ENCODE peak calls at places on chromosomes 6 and 20, in nine cellular contexts. V is T47D; H is activated CD4-positive, alpha-beta T cell treated with anti-CD3 and anti-CD28 coated beads, Interleukin-2, amount 50 U/mL, for 4 hours; R is SK-N-DZ; X is AG09309; Q is HAP-1; N is psoas muscle; K is substantia nigra; M is endothelial cell of umbilical vein. A is an unnamed sample.

GRCh38 chr6:106894978-106895702 is 79.4 kb downstream of the CD24 start:
- DNase-seq in V (no peak), H (no peak), R (no peak), X (no peak), Q (no peak), N (no peak), K (no peak), M (peak; percentile 13), A (no peak)

GRCh38 chr6:15378864-15379263 is 133.0 kb downstream of the JARID2 start:
- DNase-seq in V (no peak), H (no peak), R (no peak), X (no peak), Q (no peak), N (no peak), K (no peak), M (no peak), A (no peak)

GRCh38 chr6:108168026-108168463 is 2.2 kb downstream of the NR2E1 start:
- DNase-seq in V (no peak), H (no peak), R (no peak), X (no peak), Q (no peak), N (no peak), K (no peak), M (no peak), A (no peak)

GRCh38 chr6:92700411-92700810 is 718.9 kb downstream of the EPHA7 start:
- DNase-seq in V (no peak), H (no peak), R (no peak), X (no peak), Q (no peak), N (no peak), K (no peak), M (no peak), A (no peak)

GRCh38 chr6:34791164-34791841 is 580 bp upstream of the BLTP3A start:
- DNase-seq in V (peak; percentile 78), H (peak; percentile 22), R (peak; percentile 67), X (no peak), Q (peak; percentile 33), N (peak; percentile 24), K (no peak), M (no peak), A (peak; percentile 70)

GRCh38 chr20:63533871-63534393 is 3.2 kb downstream of the PTK6 start:
- DNase-seq in V (no peak), H (no peak), R (no peak), X (no peak), Q (no peak), N (peak; percentile 17), K (no peak), M (no peak), A (no peak)

GRCh38 chr6:135108692-135109091 is 54.1 kb upstream of the HBS1L start:
- DNase-seq in V (no peak), H (no peak), R (no peak), X (no peak), Q (no peak), N (no peak), K (no peak), M (no peak), A (no peak)

GRCh38 chr6:141726158-141726557 is 406.6 kb upstream of the GJE1 start:
- DNase-seq in V (no peak), H (no peak), R (peak; percentile 63), X (no peak), Q (no peak), N (no peak), K (no peak), M (peak; percentile 31), A (no peak)

GRCh38 chr6:135188718-135189117 is 7.6 kb downstream of the MYB start:
- DNase-seq in V (no peak), H (no peak), R (no peak), X (no peak), Q (no peak), N (no peak), K (no peak), M (no peak), A (no peak)

GRCh38 chr6:43436577-43437282 is 9.4 kb downstream of the ABCC10 start:
- DNase-seq in V (no peak), H (no peak), R (no peak), X (no peak), Q (no peak), N (no peak), K (no peak), M (peak; percentile 76), A (no peak)

GRCh38 chr6:109524129-109524528 is 41.1 kb upstream of the ZBTB24 start:
- DNase-seq in V (no peak), H (no peak), R (no peak), X (no peak), Q (no peak), N (no peak), K (no peak), M (no peak), A (no peak)

GRCh38 chr20:3686867-3687321 is 5.1 kb upstream of the ADAM33 start:
- DNase-seq in V (no peak), H (no peak), R (no peak), X (peak; percentile 91), Q (no peak), N (peak; percentile 88), K (peak; percentile 24), M (no peak), A (no peak)

GRCh38 chr6:140684776-140685550 is 1310.5 kb upstream of the CITED2 start:
- DNase-seq in V (no peak), H (no peak), R (no peak), X (no peak), Q (no peak), N (no peak), K (no peak), M (peak; percentile 61), A (no peak)

GRCh38 chr6:43717822-43718221 is 30.2 kb upstream of the MRPS18A start:
- DNase-seq in V (no peak), H (no peak), R (no peak), X (no peak), Q (no peak), N (peak; percentile 77), K (no peak), M (no peak), A (no peak)

GRCh38 chr6:133991096-133991593 is 38.1 kb downstream of the TBPL1 start:
- DNase-seq in V (no peak), H (no peak), R (no peak), X (peak; percentile 80), Q (no peak), N (no peak), K (no peak), M (peak; percentile 80), A (no peak)

GRCh38 chr6:30922447-30922852 is 8.4 kb downstream of the VARS2 start:
- DNase-seq in V (no peak), H (no peak), R (no peak), X (no peak), Q (no peak), N (no peak), K (no peak), M (no peak), A (no peak)

A was measured in type B pancreatic cell.